ENCODE peak calls at places on chromosome 6, in ten cellular contexts. Y, S, X, E, W, F, O, J, N and P are unnamed samples.

GRCh38 chr6:113447088-113447831 is 409.9 kb upstream of the MARCKS start:
- DNase-seq in Y (no peak), S (no peak), X (peak; percentile 14), E (peak; percentile 90), W (no peak), F (no peak), O (no peak), J (peak; percentile 80), N (no peak), P (no peak)

GRCh38 chr6:34970962-34971361 is 81.9 kb downstream of the ANKS1A start:
- DNase-seq in Y (no peak), S (no peak), X (no peak), E (peak; percentile 78), W (no peak), F (no peak), O (no peak), J (no peak), N (no peak), P (no peak)

GRCh38 chr6:113364781-113365545 is 492.2 kb upstream of the MARCKS start:
- DNase-seq in Y (no peak), S (no peak), X (peak; percentile 26), E (peak; percentile 48), W (no peak), F (no peak), O (no peak), J (no peak), N (no peak), P (no peak)

GRCh38 chr6:84768442-84769174 is 4.2 kb upstream of the TBX18 start:
- DNase-seq in Y (no peak), S (no peak), X (peak; percentile 69), E (no peak), W (no peak), F (peak; percentile 64), O (no peak), J (no peak), N (peak; percentile 80), P (no peak)

GRCh38 chr6:66556936-66557335 is 849.9 kb upstream of the EYS start:
- DNase-seq in Y (no peak), S (no peak), X (peak; percentile 18), E (no peak), W (no peak), F (no peak), O (no peak), J (no peak), N (no peak), P (no peak)

GRCh38 chr6:159984268-159984786 is 15.4 kb downstream of the IGF2R start:
- DNase-seq in Y (no peak), S (no peak), X (no peak), E (peak; percentile 55), W (no peak), F (no peak), O (no peak), J (no peak), N (no peak), P (no peak)

GRCh38 chr6:159760602-159761057 is 1.2 kb upstream of the ACAT2 start:
- DNase-seq in Y (no peak), S (no peak), X (peak; percentile 59), E (peak; percentile 86), W (no peak), F (peak; percentile 25), O (no peak), J (peak; percentile 66), N (peak; percentile 85), P (no peak)

GRCh38 chr6:21230536-21230935 is 363.0 kb upstream of the SOX4 start:
- DNase-seq in Y (no peak), S (no peak), X (no peak), E (no peak), W (no peak), F (no peak), O (no peak), J (no peak), N (no peak), P (no peak)

GRCh38 chr6:76681781-76682180 is 609.3 kb upstream of the IMPG1 start:
- DNase-seq in Y (no peak), S (no peak), X (no peak), E (peak; percentile 27), W (no peak), F (no peak), O (no peak), J (no peak), N (no peak), P (no peak)

GRCh38 chr6:3987072-3987471 is 91.9 kb downstream of the FAM217A start:
- DNase-seq in Y (no peak), S (no peak), X (no peak), E (peak; percentile 15), W (peak; percentile 32), F (peak; percentile 23), O (peak; percentile 48), J (no peak), N (peak; percentile 18), P (no peak)

GRCh38 chr6:108736832-108737231 is 111.4 kb upstream of the ARMC2 start:
- DNase-seq in Y (no peak), S (no peak), X (peak; percentile 85), E (peak; percentile 71), W (no peak), F (peak; percentile 43), O (no peak), J (peak; percentile 81), N (no peak), P (no peak)

GRCh38 chr6:113031591-113031990 is 684.5 kb downstream of the RFPL4B start:
- DNase-seq in Y (no peak), S (no peak), X (no peak), E (no peak), W (no peak), F (no peak), O (no peak), J (no peak), N (peak; percentile 22), P (no peak)

GRCh38 chr6:2990179-2990931 is 9.3 kb upstream of the NQO2 start:
- DNase-seq in Y (no peak), S (peak; percentile 53), X (no peak), E (peak; percentile 44), W (peak; percentile 55), F (no peak), O (peak; percentile 54), J (no peak), N (peak; percentile 47), P (peak; percentile 24)

GRCh38 chr6:145897552-145897951 is 66.6 kb downstream of the SHPRH start:
- DNase-seq in Y (no peak), S (no peak), X (no peak), E (no peak), W (no peak), F (no peak), O (no peak), J (no peak), N (no peak), P (no peak)

GRCh38 chr6:145898376-145898775 is 65.8 kb downstream of the SHPRH start:
- DNase-seq in Y (no peak), S (no peak), X (no peak), E (no peak), W (no peak), F (no peak), O (no peak), J (no peak), N (no peak), P (no peak)

GRCh38 chr6:145893586-145893985 is 70.6 kb downstream of the SHPRH start:
- DNase-seq in Y (no peak), S (no peak), X (no peak), E (no peak), W (no peak), F (no peak), O (no peak), J (no peak), N (no peak), P (no peak)

GRCh38 chr6:145892026-145892425 is 72.1 kb downstream of the SHPRH start:
- DNase-seq in Y (no peak), S (no peak), X (peak; percentile 24), E (no peak), W (no peak), F (no peak), O (no peak), J (no peak), N (no peak), P (no peak)

GRCh38 chr6:145895802-145896201 is 68.4 kb downstream of the SHPRH start:
- DNase-seq in Y (peak; percentile 22), S (peak; percentile 30), X (peak; percentile 14), E (peak; percentile 8), W (no peak), F (no peak), O (no peak), J (no peak), N (no peak), P (no peak)
- TF ChIP-seq CTCF in Y (peak; percentile 75), S (no peak), X (peak; percentile 51), E (peak; percentile 38), W (no peak), F (no peak), O (no peak), J (peak; percentile 10), N (peak; percentile 24), P (no peak)

GRCh38 chr6:98572579-98572978 is 261.8 kb upstream of the POU3F2 start:
- DNase-seq in Y (no peak), S (no peak), X (no peak), E (no peak), W (peak; percentile 24), F (no peak), O (no peak), J (no peak), N (no peak), P (no peak)
- TF ChIP-seq CTCF in Y (no peak), S (no peak), X (no peak), E (no peak), W (no peak), F (no peak), O (no peak), J (no peak), N (no peak), P (no peak)

GRCh38 chr6:150668882-150669476 is 69.3 kb downstream of the PLEKHG1 start:
- DNase-seq in Y (no peak), S (no peak), X (no peak), E (no peak), W (no peak), F (no peak), O (no peak), J (no peak), N (no peak), P (no peak)

GRCh38 chr6:150664091-150664490 is 64.4 kb downstream of the PLEKHG1 start:
- DNase-seq in Y (no peak), S (no peak), X (no peak), E (no peak), W (no peak), F (no peak), O (no peak), J (no peak), N (no peak), P (no peak)

GRCh38 chr6:150670311-150670710 is 70.6 kb downstream of the PLEKHG1 start:
- DNase-seq in Y (no peak), S (no peak), X (no peak), E (no peak), W (no peak), F (peak; percentile 35), O (no peak), J (no peak), N (no peak), P (peak; percentile 18)

GRCh38 chr6:150666071-150666470 is 66.4 kb downstream of the PLEKHG1 start:
- DNase-seq in Y (no peak), S (no peak), X (no peak), E (no peak), W (no peak), F (no peak), O (no peak), J (no peak), N (no peak), P (no peak)

GRCh38 chr6:150667977-150668716 is 68.5 kb downstream of the PLEKHG1 start:
- DNase-seq in Y (no peak), S (no peak), X (peak; percentile 75), E (peak; percentile 82), W (peak; percentile 92), F (no peak), O (peak; percentile 82), J (peak; percentile 81), N (peak; percentile 88), P (no peak)
- TF ChIP-seq CTCF in Y (no peak), S (no peak), X (peak; percentile 31), E (peak; percentile 49), W (no peak), F (no peak), O (no peak), J (peak; percentile 53), N (peak; percentile 45), P (no peak)

GRCh38 chr6:154969796-154970195 is 25.3 kb upstream of the TIAM2 start:
- DNase-seq in Y (no peak), S (no peak), X (peak; percentile 53), E (peak; percentile 56), W (no peak), F (no peak), O (no peak), J (no peak), N (no peak), P (no peak)
- TF ChIP-seq CTCF in Y (no peak), S (no peak), X (no peak), E (no peak), W (no peak), F (no peak), O (no peak), J (no peak), N (no peak), P (no peak)